ENCODE peak calls at places on chromosomes 11 and 22, in eight cellular contexts. H is COLO829, Z is colonic mucosa, F is NCI-H2081, K is astrocyte of the spinal cord, B is mucosa of descending colon, V is Peyer's patch, I is endothelial cell of umbilical vein. R is an unnamed sample.

GRCh38 chr11:128302425-128303186 is 284.8 kb downstream of the ETS1 start:
- DNase-seq in H (no peak), B (peak), F (no peak), Z (no peak), K (no peak), V (peak), I (no peak), R (no peak)

GRCh38 chr11:75667831-75668507 is 869 bp downstream of the MAP6 start:
- DNase-seq in V (no peak), Z (peak), F (peak), H (no peak), B (peak), I (peak), K (peak), R (no peak)

GRCh38 chr11:112949781-112950575 is 11.2 kb upstream of the NCAM1 start:
- DNase-seq in I (no peak), K (no peak), Z (no peak), H (no peak), B (no peak), V (no peak), F (no peak), R (no peak)

GRCh38 chr11:3671334-3672254 is at the start of gene CHRNA10:
- DNase-seq in V (no peak), Z (no peak), I (no peak), H (no peak), F (peak), K (no peak), B (no peak), R (no peak)

GRCh38 chr11:62680825-62681240 is 2.0 kb upstream of the UBXN1 start:
- DNase-seq in I (peak), V (no peak), B (peak), K (peak), F (peak), Z (peak), H (peak), R (peak)

GRCh38 chr22:19720999-19721485 is 2.3 kb upstream of the GP1BB start:
- DNase-seq in Z (no peak), I (no peak), H (no peak), F (no peak), K (no peak), V (no peak), B (no peak), R (no peak)

GRCh38 chr11:112255075-112255739 is 5.5 kb downstream of the PLET1 start:
- DNase-seq in K (peak), I (peak), F (peak), Z (no peak), H (peak), V (no peak), B (no peak), R (no peak)

GRCh38 chr11:134480129-134480652 is 68.1 kb upstream of the B3GAT1 start:
- DNase-seq in B (no peak), V (no peak), H (no peak), K (no peak), Z (no peak), I (no peak), F (no peak), R (no peak)

GRCh38 chr11:2587976-2588748 is 111.6 kb downstream of the KCNQ1OT1 start:
- DNase-seq in I (no peak), V (no peak), Z (no peak), K (no peak), B (no peak), F (no peak), H (no peak), R (no peak)

GRCh38 chr22:20384171-20384570 is 9.8 kb upstream of the ZNF74 start:
- DNase-seq in B (no peak), I (no peak), V (no peak), Z (no peak), K (no peak), H (no peak), F (no peak), R (no peak)

GRCh38 chr11:26753738-26754504 is 32.1 kb upstream of the SLC5A12 start:
- DNase-seq in I (peak), V (no peak), B (peak), H (peak), Z (peak), K (peak), F (peak), R (no peak)

GRCh38 chr11:42947405-42947804 is 364.4 kb upstream of the API5 start:
- DNase-seq in I (no peak), V (no peak), F (no peak), H (no peak), K (no peak), Z (no peak), B (no peak), R (no peak)

GRCh38 chr11:31959711-31960110 is 131.2 kb upstream of the RCN1 start:
- DNase-seq in F (no peak), V (no peak), H (no peak), K (peak), I (no peak), Z (no peak), B (no peak), R (peak)

GRCh38 chr11:90846628-90847027 is 623.8 kb upstream of the CHORDC1 start:
- DNase-seq in Z (no peak), V (no peak), B (no peak), I (no peak), K (no peak), H (no peak), F (no peak), R (no peak)